ENCODE peak calls at places on chromosomes 1 and 21, in four cellular contexts. Z, Y, W and P are unnamed samples.

GRCh38 chr1:1292851-1293250 is 12.6 kb downstream of the SCNN1D start:
- DNase-seq in Y (no peak), W (no peak), Z (no peak), P (no peak)

GRCh38 chr1:59697138-59697811 is 117.5 kb upstream of the HOOK1 start:
- DNase-seq in Z (no peak), Y (no peak), W (no peak), P (no peak)

GRCh38 chr1:43058545-43059360 is 100.1 kb upstream of the SLC2A1 start:
- DNase-seq in W (peak), Y (no peak), Z (no peak), P (no peak)

GRCh38 chr1:1345384-1345783 is 3.8 kb downstream of the DVL1 start:
- DNase-seq in Y (no peak), Z (no peak), W (no peak), P (no peak)

GRCh38 chr1:5599541-5599940 is 392.7 kb downstream of the NPHP4 start:
- DNase-seq in Z (no peak), W (no peak), Y (no peak), P (no peak)

GRCh38 chr1:104878203-104878911 is 1128.7 kb downstream of the AMY1C start:
- DNase-seq in Z (no peak), W (no peak), Y (no peak), P (peak)

GRCh38 chr1:93584238-93585003 is 97.2 kb downstream of the BCAR3 start:
- DNase-seq in Y (no peak), Z (no peak), W (no peak), P (no peak)

GRCh38 chr1:154157520-154158306 is 2.8 kb upstream of the NUP210L start:
- DNase-seq in Z (no peak), Y (peak), W (peak), P (no peak)

GRCh38 chr1:220879509-220880366 is 495 bp downstream of the HLX start:
- DNase-seq in Z (no peak), Y (no peak), W (peak), P (peak)

GRCh38 chr21:26554365-26554764 is 18.7 kb downstream of the CYYR1 start:
- DNase-seq in Z (no peak), W (no peak), Y (no peak), P (no peak)

GRCh38 chr1:19024532-19024931 is 68.1 kb upstream of the IFFO2 start:
- DNase-seq in Y (no peak), W (no peak), Z (no peak), P (no peak)

GRCh38 chr1:202834771-202835547 is 24.2 kb downstream of the PCAT6 start:
- DNase-seq in Y (no peak), Z (no peak), W (no peak), P (no peak)

GRCh38 chr1:84504580-84505021 is 1.6 kb upstream of the SPATA1 start:
- DNase-seq in W (no peak), Z (no peak), Y (no peak), P (no peak)

GRCh38 chr1:32144033-32144432 is 35.4 kb upstream of the TXLNA start:
- DNase-seq in W (no peak), Z (no peak), Y (no peak), P (no peak)

GRCh38 chr1:20429296-20429695 is 56.7 kb downstream of the CAMK2N1 start:
- DNase-seq in W (no peak), Y (no peak), Z (no peak), P (no peak)

GRCh38 chr1:12177999-12178441 is 11.2 kb downstream of the TNFRSF1B start:
- DNase-seq in Y (no peak), W (no peak), Z (peak), P (no peak)

GRCh38 chr1:25735956-25736529 is 64.0 kb upstream of the SELENON start:
- DNase-seq in W (no peak), Z (no peak), Y (no peak), P (no peak)

GRCh38 chr1:187762109-187762508 is 933.4 kb downstream of the PLA2G4A start:
- DNase-seq in Z (no peak), W (no peak), Y (no peak), P (no peak)

GRCh38 chr1:187383366-187383765 is 554.6 kb downstream of the PLA2G4A start:
- DNase-seq in W (no peak), Y (no peak), Z (no peak), P (no peak)

GRCh38 chr1:224338150-224338838 is 8.3 kb upstream of the NVL start:
- DNase-seq in W (no peak), Z (no peak), Y (no peak), P (no peak)

GRCh38 chr1:198932351-198932991 is 293.6 kb downstream of the PTPRC start:
- DNase-seq in Y (no peak), Z (peak), W (no peak), P (no peak)

GRCh38 chr1:77282187-77282865 is 507 bp downstream of the AK5 start:
- DNase-seq in Z (no peak), Y (no peak), W (no peak), P (no peak)

GRCh38 chr21:33101300-33102005 is 31.5 kb downstream of the OLIG1 start:
- DNase-seq in Y (no peak), Z (no peak), W (no peak), P (no peak)

GRCh38 chr1:154730986-154731489 is 123.1 kb upstream of the ADAR start:
- DNase-seq in Z (no peak), W (no peak), Y (no peak), P (no peak)

DNA sequence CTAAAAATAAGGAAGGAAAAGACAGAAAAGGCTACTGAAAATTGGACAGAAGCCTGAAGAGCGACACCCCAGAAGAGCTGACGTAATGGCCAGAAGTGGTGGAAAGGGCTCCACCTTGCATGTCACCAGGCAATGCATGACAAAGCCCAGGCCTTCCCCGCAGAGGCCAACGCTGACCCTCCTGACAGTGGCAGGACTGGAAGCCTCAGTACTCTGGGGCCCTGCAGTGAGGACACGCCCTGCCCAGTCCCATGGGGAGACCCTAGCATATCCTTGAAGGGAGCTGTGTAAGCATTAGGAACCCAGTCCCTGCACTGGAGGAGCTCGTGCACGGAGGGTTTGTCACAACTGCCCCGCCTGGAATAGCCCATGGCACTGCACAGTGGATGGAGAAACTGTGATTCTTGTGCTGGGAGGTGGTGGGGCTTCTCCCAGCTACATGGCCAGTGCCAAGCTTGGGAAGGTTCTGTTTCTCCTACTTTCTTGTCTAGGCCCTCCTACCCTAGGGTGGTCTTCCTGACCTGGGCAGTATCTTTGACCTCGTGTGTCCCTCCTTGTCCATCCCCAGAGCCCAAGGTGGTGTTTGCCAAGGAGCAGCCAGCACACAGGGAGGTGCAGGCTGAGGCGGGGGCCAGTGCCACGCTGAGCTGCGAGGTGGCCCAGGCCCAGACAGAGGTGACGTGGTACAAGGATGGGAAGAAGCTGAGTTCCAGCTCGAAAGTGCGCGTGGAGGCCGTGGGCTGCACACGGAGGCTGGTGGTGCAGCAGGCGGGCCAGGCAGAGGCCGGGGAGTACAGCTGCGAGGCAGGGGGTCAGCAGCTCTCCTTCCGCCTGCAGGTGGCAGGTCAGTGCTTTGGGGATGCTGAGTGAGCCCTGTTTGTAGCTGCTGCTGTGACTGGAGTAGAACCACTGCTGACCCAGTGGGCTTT is 60.4 kb downstream of the OBSCN start:
- DNase-seq in Y (no peak), W (no peak), Z (no peak), P (peak)
- TF ChIP-seq EGR1 in Y (no peak), W (no peak), Z (no peak), P (no peak)

GRCh38 chr1:234725177-234726132 is 115.5 kb upstream of the IRF2BP2 start:
- DNase-seq in Y (no peak), W (no peak), Z (no peak), P (no peak)

GRCh38 chr1:234722267-234722704 is 112.3 kb upstream of the IRF2BP2 start:
- DNase-seq in Y (no peak), Z (no peak), W (no peak), P (no peak)

GRCh38 chr1:234722904-234723588 is 113.1 kb upstream of the IRF2BP2 start:
- DNase-seq in W (peak), Z (peak), Y (no peak), P (no peak)

GRCh38 chr1:234726359-234726836 is 116.4 kb upstream of the IRF2BP2 start:
- DNase-seq in W (no peak), Z (no peak), Y (no peak), P (no peak)

GRCh38 chr1:234724517-234725176 is 114.7 kb upstream of the IRF2BP2 start:
- DNase-seq in Z (peak), W (peak), Y (no peak), P (no peak)
- TF ChIP-seq POLR2A in Z (no peak), W (no peak), Y (no peak), P (peak)

DNA sequence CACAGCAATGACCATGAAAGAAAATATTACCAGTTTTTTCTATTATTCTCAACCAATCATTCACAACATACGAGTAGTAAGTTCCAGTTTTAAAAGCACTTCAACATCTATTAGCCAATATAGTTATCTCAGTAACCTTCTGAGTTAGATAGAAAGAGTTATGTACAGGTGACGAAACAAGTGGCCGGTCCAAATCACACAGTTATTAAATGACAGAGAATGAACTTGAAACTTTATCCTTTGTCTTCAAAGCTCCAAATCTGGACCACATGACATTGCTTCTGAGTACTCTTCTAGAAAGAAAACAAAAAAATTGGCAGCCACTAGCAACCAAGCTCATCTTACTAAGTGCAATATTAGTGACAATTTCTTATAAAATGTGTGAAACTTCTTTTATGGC is 393.8 kb downstream of the OMA1 start:
- DNase-seq in Y (no peak), Z (no peak), W (no peak), P (no peak)
- TF ChIP-seq EGR1 in Y (no peak), Z (no peak), W (no peak), P (no peak)

DNA sequence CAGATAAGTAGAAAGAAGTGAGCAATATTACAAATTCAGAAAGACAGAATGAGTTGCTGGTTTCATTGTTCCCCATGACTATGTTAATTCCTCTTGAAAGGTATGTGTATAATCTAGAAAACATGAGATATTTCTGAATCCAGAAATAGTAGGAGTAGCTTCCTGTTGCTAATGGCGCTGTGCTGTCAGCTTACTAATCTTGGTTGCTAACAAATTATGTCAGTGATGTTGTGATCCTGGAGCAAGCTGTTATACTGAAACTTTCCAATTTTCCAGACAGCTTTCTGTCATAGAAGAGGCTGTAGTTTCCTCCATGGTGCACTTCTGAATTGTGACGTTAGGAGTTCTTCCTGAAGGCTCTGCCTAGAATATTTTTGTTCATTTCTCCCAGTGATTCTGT is 372.3 kb downstream of the USP25 start:
- DNase-seq in Z (no peak), W (no peak), Y (no peak), P (no peak)
- TF ChIP-seq POLR2A in Z (no peak), W (no peak), Y (no peak), P (no peak)

DNA sequence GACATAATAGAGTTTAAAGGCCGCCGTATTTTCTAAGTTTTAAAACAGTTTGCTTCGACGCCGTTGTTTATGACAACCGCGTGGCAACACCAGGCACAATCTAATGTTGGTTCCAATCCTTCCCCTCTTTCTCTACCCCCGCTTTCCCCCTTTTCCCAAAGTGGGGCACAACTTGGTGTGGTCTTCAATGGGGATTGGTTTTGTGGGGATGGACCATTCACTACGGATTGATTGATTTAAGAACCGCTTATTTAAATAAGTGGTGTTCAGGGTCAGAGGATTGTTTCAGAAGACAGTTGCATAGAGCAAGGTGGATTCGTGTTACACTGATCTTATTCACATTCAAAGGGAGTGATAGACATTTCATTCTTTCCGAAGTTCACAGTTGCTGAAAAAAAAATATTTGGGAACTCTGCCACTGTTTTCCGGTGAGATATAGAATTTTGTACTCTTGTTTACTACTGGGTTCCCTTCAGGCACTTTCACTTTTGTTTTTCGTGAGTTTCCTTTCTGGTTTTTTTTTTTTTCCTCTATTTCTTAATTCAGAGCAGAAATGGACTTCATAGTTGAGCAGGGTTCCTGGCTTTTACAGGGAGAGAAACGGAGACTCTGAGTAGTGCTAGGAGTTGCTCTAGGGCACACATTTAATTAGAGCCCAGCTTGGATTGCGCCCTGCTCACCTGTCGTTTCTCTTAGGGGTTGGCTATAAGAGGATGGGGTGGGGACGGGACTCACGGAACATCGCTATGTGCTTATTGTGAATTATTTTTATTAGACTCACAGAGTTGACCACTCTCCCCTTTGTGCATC is 79.6 kb upstream of the AK4 start:
- DNase-seq in W (no peak), Z (no peak), Y (no peak), P (no peak)
- TF ChIP-seq EGR1 in W (no peak), Z (no peak), Y (no peak), P (no peak)

GRCh38 chr1:26829214-26829911 is 2.9 kb downstream of the ZDHHC18 start:
- DNase-seq in Z (no peak), Y (no peak), W (no peak), P (no peak)

GRCh38 chr1:26831059-26831458 is 4.6 kb downstream of the ZDHHC18 start:
- DNase-seq in Y (no peak), Z (no peak), W (no peak), P (no peak)

GRCh38 chr1:26832249-26832960 is 5.9 kb downstream of the ZDHHC18 start:
- DNase-seq in Y (no peak), Z (no peak), W (no peak), P (no peak)

GRCh38 chr1:26831546-26832248 is 5.2 kb downstream of the ZDHHC18 start:
- DNase-seq in Y (no peak), W (no peak), Z (no peak), P (no peak)

DNA sequence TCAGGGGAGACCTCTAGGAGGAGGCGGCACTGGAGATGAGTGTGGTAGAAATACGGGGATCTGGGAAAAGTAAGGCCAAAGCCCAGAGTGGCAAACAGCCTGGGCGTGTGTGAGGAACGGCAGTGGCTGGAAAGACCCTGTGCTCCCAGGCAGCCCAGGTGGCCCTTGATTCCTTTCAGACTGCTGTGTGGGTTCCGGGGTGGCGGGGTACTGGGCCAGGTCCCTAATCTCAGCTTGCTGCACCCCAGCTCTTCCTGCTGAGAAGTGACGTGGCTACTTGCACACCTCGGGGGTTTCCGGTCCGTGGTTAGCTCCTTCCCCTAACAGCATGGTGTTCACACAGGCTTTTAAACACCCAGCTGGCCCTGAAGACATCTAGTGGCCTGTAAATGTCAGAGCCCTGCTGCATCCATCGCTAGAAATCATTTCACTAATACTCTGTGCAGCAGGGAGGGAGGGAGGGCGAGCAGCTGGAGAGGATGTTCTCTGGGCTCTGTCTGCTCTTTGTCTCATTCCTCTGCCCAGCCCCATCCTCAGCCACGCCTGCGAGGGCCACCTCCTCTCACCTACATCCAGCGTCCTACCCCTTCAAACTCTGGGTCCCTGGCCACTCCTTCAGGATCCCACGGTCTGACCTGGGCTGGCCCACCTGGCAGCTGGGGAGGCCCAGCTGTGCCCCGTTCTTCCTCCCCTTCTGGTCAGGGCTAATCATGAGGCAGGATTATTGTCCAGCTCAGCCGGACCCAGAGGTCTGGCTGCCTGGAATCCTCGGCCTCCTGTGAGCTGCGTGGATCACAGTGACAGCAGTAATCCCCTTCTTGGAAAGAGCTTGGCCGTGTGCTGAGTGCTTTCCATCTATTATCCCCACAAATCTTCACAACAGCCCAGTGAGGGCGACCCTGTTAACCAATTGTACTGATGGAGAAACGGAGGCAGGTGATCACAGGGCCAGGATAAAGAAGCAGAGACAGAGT is 7.2 kb downstream of the ZDHHC18 start:
- DNase-seq in W (no peak), Y (peak), Z (no peak), P (no peak)
- TF ChIP-seq POLR2A in W (no peak), Y (peak), Z (no peak), P (no peak)